ENCODE peak calls at places on chromosomes 11 and 22, in nine cellular contexts. Q is activated CD4-positive, alpha-beta T cell treated with anti-CD3 and anti-CD28 coated beads, Interleukin-2, amount 50 U/mL, for 1 hour; V is A172; R is activated naive CD4-positive, alpha-beta T cell; S is heart right ventricle; O is thoracic aorta; B is GM20000; E is M059J; I is tibial nerve. T is an unnamed sample.
A peak's percentile ranks its signal among the peaks of the same experiment; 100 is the strongest.

GRCh38 chr11:11798586-11799438 is 43.0 kb upstream of the USP47 start:
- DNase-seq in Q (peak; percentile 73), V (peak; percentile 56), R (peak; percentile 69), S (peak; percentile 83), O (no peak), B (peak; percentile 76), E (peak; percentile 50), I (peak; percentile 79), T (peak; percentile 25)

GRCh38 chr11:107359701-107360100 is 97.9 kb downstream of the CWF19L2 start:
- DNase-seq in Q (no peak), V (no peak), R (no peak), S (no peak), O (no peak), B (no peak), E (peak; percentile 1), I (no peak), T (no peak)

GRCh38 chr11:126522152-126522551 is 166.7 kb downstream of the ST3GAL4 start:
- DNase-seq in Q (no peak), V (peak; percentile 13), R (no peak), S (no peak), O (no peak), B (no peak), E (no peak), I (no peak), T (no peak)

GRCh38 chr11:33692013-33692504 is 8.6 kb downstream of the C11orf91 start:
- DNase-seq in Q (no peak), V (peak; percentile 97), R (no peak), S (no peak), O (no peak), B (no peak), E (peak; percentile 99), I (peak; percentile 80), T (no peak)

GRCh38 chr22:44155115-44155514 is 25.6 kb upstream of the PARVG start:
- DNase-seq in Q (no peak), V (no peak), R (no peak), S (no peak), O (no peak), B (no peak), E (no peak), I (no peak), T (no peak)

GRCh38 chr22:49647346-49648026 is 180.2 kb downstream of the BRD1 start:
- DNase-seq in Q (no peak), V (no peak), R (no peak), S (no peak), O (no peak), B (no peak), E (no peak), I (no peak), T (no peak)

GRCh38 chr22:32444068-32444467 is 20.2 kb downstream of the BPIFC start:
- DNase-seq in Q (peak; percentile 1), V (peak; percentile 30), R (no peak), S (no peak), O (no peak), B (peak; percentile 27), E (peak; percentile 25), I (no peak), T (no peak)

GRCh38 chr11:9972917-9973504 is 309.1 kb downstream of the SWAP70 start:
- DNase-seq in Q (no peak), V (peak; percentile 48), R (no peak), S (no peak), O (no peak), B (peak; percentile 69), E (peak; percentile 55), I (peak; percentile 46), T (no peak)

GRCh38 chr11:35549787-35550186 is 24.4 kb upstream of the PAMR1 start:
- DNase-seq in Q (no peak), V (peak; percentile 93), R (no peak), S (no peak), O (no peak), B (no peak), E (peak; percentile 98), I (no peak), T (no peak)

GRCh38 chr22:45966320-45966891 is 10.6 kb downstream of the WNT7B start:
- DNase-seq in Q (no peak), V (peak; percentile 39), R (no peak), S (no peak), O (no peak), B (no peak), E (no peak), I (no peak), T (no peak)

GRCh38 chr11:47715082-47715669 is at the start of gene AGBL2:
- DNase-seq in Q (peak; percentile 79), V (peak; percentile 71), R (peak; percentile 57), S (peak; percentile 80), O (peak; percentile 26), B (peak; percentile 86), E (peak; percentile 82), I (peak; percentile 44), T (peak; percentile 87)

GRCh38 chr11:45580399-45580798 is 85.0 kb downstream of the CHST1 start:
- DNase-seq in Q (no peak), V (peak; percentile 56), R (no peak), S (no peak), O (no peak), B (no peak), E (peak; percentile 40), I (no peak), T (no peak)

GRCh38 chr11:62108017-62108750 is 15.6 kb upstream of the INCENP start:
- DNase-seq in Q (no peak), V (peak; percentile 55), R (no peak), S (no peak), O (no peak), B (peak; percentile 63), E (peak; percentile 69), I (peak; percentile 43), T (no peak)

GRCh38 chr22:38133331-38133730 is 22.8 kb upstream of the BAIAP2L2 start:
- DNase-seq in Q (no peak), V (no peak), R (no peak), S (no peak), O (no peak), B (no peak), E (no peak), I (no peak), T (no peak)

GRCh38 chr22:17845340-17845739 is 71.1 kb upstream of the BID start:
- DNase-seq in Q (no peak), V (no peak), R (no peak), S (no peak), O (no peak), B (no peak), E (no peak), I (no peak), T (no peak)

GRCh38 chr11:119756169-119756568 is 27.2 kb upstream of the NECTIN1 start:
- DNase-seq in Q (no peak), V (no peak), R (no peak), S (no peak), O (no peak), B (no peak), E (no peak), I (no peak), T (no peak)

GRCh38 chr11:64246874-64247728 is at the start of gene PPP1R14B:
- DNase-seq in Q (peak; percentile 77), V (peak; percentile 71), R (peak; percentile 54), S (peak; percentile 92), O (peak; percentile 58), B (peak; percentile 91), E (peak; percentile 88), I (peak; percentile 77), T (peak; percentile 83)

GRCh38 chr11:76644591-76644990 is 26.0 kb downstream of the LRRC32 start:
- DNase-seq in Q (no peak), V (no peak), R (no peak), S (no peak), O (no peak), B (no peak), E (peak; percentile 22), I (no peak), T (no peak)

GRCh38 chr22:41201146-41201545 is 4.0 kb upstream of the L3MBTL2 start:
- DNase-seq in Q (no peak), V (no peak), R (no peak), S (no peak), O (no peak), B (no peak), E (no peak), I (no peak), T (no peak)